ENCODE peak calls at places on chromosomes 16 and 17, in ten cellular contexts. D is CD4-positive, CD25-positive, alpha-beta regulatory T cell; M is sciatic nerve; H is NCI-H1930; X is endothelial cell; R is heart left ventricle; W is colonic mucosa; Q is pons; G is stomach; E is stimulated activated CD4-positive, alpha-beta T cell treated with anti-CD3 and anti-CD28 coated beads, Interleukin-1b, Interleukin-23, amount 100 ng/mL, for 4 hours. S is an unnamed sample.

GRCh38 chr17:40251576-40251975 is 32.5 kb downstream of the WIPF2 start:
- DNase-seq in D (no peak), M (no peak), H (no peak), X (no peak), R (no peak), W (peak), Q (no peak), G (no peak), E (no peak), S (no peak)

GRCh38 chr17:58326609-58327341 is 1.8 kb downstream of the TSPOAP1 start:
- DNase-seq in D (no peak), M (no peak), H (no peak), X (no peak), R (no peak), W (no peak), Q (no peak), G (no peak), E (no peak), S (no peak)

GRCh38 chr17:11705111-11705510 is 106.8 kb downstream of the DNAH9 start:
- DNase-seq in D (no peak), M (no peak), H (no peak), X (no peak), R (no peak), W (peak), Q (no peak), G (no peak), E (no peak), S (no peak)

GRCh38 chr17:38550661-38551060 is 55.1 kb downstream of the SRCIN1 start:
- DNase-seq in D (no peak), M (no peak), H (no peak), X (no peak), R (peak), W (no peak), Q (no peak), G (peak), E (no peak), S (no peak)

GRCh38 chr17:81193470-81194224 is 27.6 kb upstream of the AATK start:
- DNase-seq in D (no peak), M (no peak), H (no peak), X (no peak), R (peak), W (no peak), Q (no peak), G (no peak), E (no peak), S (no peak)

GRCh38 chr17:17439971-17440843 is 36.6 kb upstream of the MED9 start:
- DNase-seq in D (peak), M (no peak), H (peak), X (peak), R (peak), W (peak), Q (peak), G (peak), E (peak), S (peak)

GRCh38 chr17:40483679-40484078 is 17.7 kb downstream of the TNS4 start:
- DNase-seq in D (no peak), M (no peak), H (no peak), X (no peak), R (no peak), W (no peak), Q (no peak), G (no peak), E (no peak), S (no peak)

GRCh38 chr16:31880322-31880979 is 6.8 kb downstream of the ZNF267 start:
- DNase-seq in D (no peak), M (no peak), H (no peak), X (no peak), R (no peak), W (no peak), Q (peak), G (no peak), E (no peak), S (no peak)

GRCh38 chr17:83015511-83015910 is 63.9 kb upstream of the METRNL start:
- DNase-seq in D (no peak), M (no peak), H (no peak), X (no peak), R (no peak), W (no peak), Q (no peak), G (no peak), E (no peak), S (no peak)

GRCh38 chr17:67779098-67779672 is 46.1 kb upstream of the BPTF start:
- DNase-seq in D (no peak), M (peak), H (no peak), X (peak), R (peak), W (peak), Q (peak), G (peak), E (peak), S (no peak)

S was measured in NCI-H748 treated with DMSO at 0.1 percent for 48 hours.